ENCODE peak calls at places on chromosomes 13 and 19, in four cellular contexts. K is PC-9, I is tibial nerve, D is fibroblast of lung. O is an unnamed sample.

GRCh38 chr13:32362574-32362973 is 47.3 kb downstream of the BRCA2 start:
- DNase-seq in I (no peak), D (no peak), K (no peak), O (no peak)

GRCh38 chr19:35005256-35005977 is 5.3 kb downstream of the GRAMD1A start:
- DNase-seq in D (no peak), I (no peak), K (no peak), O (no peak)

GRCh38 chr19:10928563-10929401 is at the start of the genes TIMM29 and YIPF2:
- DNase-seq in K (peak), D (peak), I (peak), O (peak)

GRCh38 chr19:42028304-42029216 is 34.5 kb upstream of the ATP1A3 start:
- DNase-seq in K (no peak), I (no peak), D (no peak), O (peak)

GRCh38 chr13:98279473-98280175 is 102.6 kb upstream of the RNF113B start:
- DNase-seq in D (no peak), I (no peak), K (no peak), O (no peak)

GRCh38 chr19:39299832-39300231 is 3.6 kb downstream of the IFNL1 start:
- DNase-seq in I (no peak), K (no peak), D (no peak), O (no peak)

GRCh38 chr19:17076539-17076919 is 952 bp downstream of the MYO9B start:
- DNase-seq in I (no peak), D (no peak), K (no peak), O (peak)

GRCh38 chr13:61778531-61778930 is 362.9 kb upstream of the PCDH20 start:
- DNase-seq in I (no peak), K (no peak), D (no peak), O (no peak)

GRCh38 chr13:85610024-85610423 is 189.2 kb downstream of the SLITRK6 start:
- DNase-seq in I (no peak), D (no peak), K (no peak), O (no peak)

GRCh38 chr13:32642316-32642715 is 56.1 kb downstream of the PDS5B start:
- DNase-seq in I (no peak), D (no peak), K (no peak), O (no peak)

GRCh38 chr19:15810335-15810734 is 5.1 kb downstream of the OR10H1 start:
- DNase-seq in D (no peak), K (peak), I (peak), O (peak)

GRCh38 chr13:26878465-26878864 is 117.9 kb upstream of the GPR12 start:
- DNase-seq in K (no peak), I (no peak), D (no peak), O (no peak)

GRCh38 chr19:40570313-40571004 is 6.2 kb upstream of the SHKBP1 start:
- DNase-seq in K (peak), D (peak), I (peak), O (peak)

GRCh38 chr13:40982772-40983171 is 36.3 kb downstream of the ELF1 start:
- DNase-seq in D (peak), K (no peak), I (peak), O (no peak)

GRCh38 chr19:47707135-47707925 is 5.9 kb upstream of the EHD2 start:
- DNase-seq in K (peak), I (peak), D (peak), O (peak)

GRCh38 chr19:45059258-45059965 is 16.9 kb downstream of the ZNF296 start:
- DNase-seq in I (peak), K (peak), D (peak), O (peak)

GRCh38 chr13:53074119-53074518 is 45.5 kb downstream of the OLFM4 start:
- DNase-seq in D (no peak), K (no peak), I (no peak), O (no peak)

GRCh38 chr13:52356327-52356726 is 49.6 kb downstream of the THSD1 start:
- DNase-seq in K (peak), D (peak), I (no peak), O (peak)

GRCh38 chr19:51274037-51274370 is 23.1 kb downstream of the SIGLECL1 start:
- DNase-seq in D (no peak), I (no peak), K (no peak), O (no peak)

GRCh38 chr19:2250765-2251576 is 1.8 kb downstream of the AMH start:
- DNase-seq in I (no peak), D (no peak), K (no peak), O (no peak)

GRCh38 chr13:53206455-53206854 is 177.8 kb downstream of the OLFM4 start:
- DNase-seq in K (no peak), D (no peak), I (no peak), O (peak)

GRCh38 chr19:14320253-14320652 is 61.0 kb upstream of the ADGRE5 start:
- DNase-seq in K (no peak), D (no peak), I (no peak), O (no peak)

GRCh38 chr19:18966304-18966703 is 25.3 kb upstream of the HOMER3 start:
- DNase-seq in K (no peak), I (no peak), D (no peak), O (peak)

GRCh38 chr19:51525731-51526130 is 5.7 kb downstream of the SIGLEC6 start:
- DNase-seq in D (no peak), I (no peak), K (no peak), O (no peak)

GRCh38 chr19:27974082-27974513 is 1238.9 kb downstream of the UQCRFS1 start:
- DNase-seq in D (peak), I (no peak), K (no peak), O (no peak)

GRCh38 chr19:30686252-30686762 is 314.1 kb downstream of the ZNF536 start:
- DNase-seq in K (no peak), D (peak), I (no peak), O (no peak)

GRCh38 chr13:42119875-42120274 is 71.4 kb downstream of the DGKH start:
- DNase-seq in D (no peak), K (no peak), I (no peak), O (no peak)

GRCh38 chr19:12543855-12544254 is 7.4 kb downstream of the ZNF564 start:
- DNase-seq in D (peak), K (no peak), I (no peak), O (peak)

GRCh38 chr13:98606296-98606695 is 29.4 kb upstream of the STK24 start:
- DNase-seq in I (no peak), D (no peak), K (peak), O (no peak)

GRCh38 chr13:91722267-91722884 is 324.0 kb downstream of the GPC5 start:
- DNase-seq in D (peak), K (no peak), I (no peak), O (peak)

DNA sequence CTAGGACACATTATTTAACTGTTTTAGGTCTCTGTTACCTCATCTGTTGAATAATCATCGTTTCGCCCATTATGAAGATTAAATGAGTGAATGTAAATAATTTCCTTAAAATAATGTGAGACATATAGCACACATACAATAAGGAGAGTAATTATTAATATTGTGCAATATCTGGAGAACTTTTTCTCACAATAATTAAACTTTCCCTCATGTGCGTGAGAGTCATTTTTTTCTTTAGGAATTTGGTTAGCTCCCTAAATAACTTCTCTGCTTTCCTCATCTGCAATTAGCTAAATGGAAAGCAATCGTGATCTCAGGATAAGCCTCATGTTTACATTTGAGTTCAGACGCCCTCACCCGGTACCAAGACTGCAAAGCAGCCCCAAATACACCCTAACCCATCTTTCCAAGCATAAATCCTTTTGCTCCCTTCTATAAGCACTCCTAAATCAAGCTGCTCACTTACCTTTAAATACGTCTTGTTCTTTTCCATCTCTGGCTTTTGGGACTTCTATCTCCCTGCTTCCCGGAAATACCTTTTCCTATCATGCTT is 78.8 kb downstream of the MZT1 start:
- DNase-seq in K (no peak), I (no peak), D (no peak), O (no peak)
- TF ChIP-seq CTCF in K (no peak), I (no peak), D (peak), O (peak)

DNA sequence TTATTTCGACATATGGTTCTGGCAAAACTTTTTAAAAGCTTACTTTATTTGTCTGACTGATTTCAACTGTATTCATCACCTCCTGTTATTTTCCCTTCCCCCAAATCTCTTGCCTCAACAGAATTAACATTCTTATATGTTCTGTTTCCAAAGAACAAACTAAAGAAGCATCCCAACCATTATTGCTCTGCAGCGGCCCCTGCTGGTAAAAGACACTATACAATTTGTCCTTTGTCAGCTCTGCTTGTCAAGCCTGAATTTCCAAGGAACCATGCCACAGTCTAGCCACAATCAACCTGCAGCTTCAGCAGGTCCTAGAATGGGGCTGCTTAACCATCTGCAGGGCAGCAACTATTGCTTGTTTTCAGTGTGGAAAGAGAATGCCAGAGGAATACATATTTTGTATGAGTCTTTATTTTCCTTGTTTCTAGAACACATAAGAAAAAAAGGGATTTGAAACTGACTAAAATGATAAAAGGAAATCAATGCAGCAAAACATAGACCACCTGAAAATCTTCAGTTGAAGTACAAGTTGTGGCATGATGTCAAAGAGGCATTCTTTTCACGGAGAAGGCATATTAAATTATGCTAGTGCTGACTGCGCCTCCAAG is 845.3 kb downstream of the DIAPH3 start:
- DNase-seq in I (peak), D (peak), K (no peak), O (peak)
- TF ChIP-seq CTCF in I (peak), D (peak), K (peak), O (peak)

DNA sequence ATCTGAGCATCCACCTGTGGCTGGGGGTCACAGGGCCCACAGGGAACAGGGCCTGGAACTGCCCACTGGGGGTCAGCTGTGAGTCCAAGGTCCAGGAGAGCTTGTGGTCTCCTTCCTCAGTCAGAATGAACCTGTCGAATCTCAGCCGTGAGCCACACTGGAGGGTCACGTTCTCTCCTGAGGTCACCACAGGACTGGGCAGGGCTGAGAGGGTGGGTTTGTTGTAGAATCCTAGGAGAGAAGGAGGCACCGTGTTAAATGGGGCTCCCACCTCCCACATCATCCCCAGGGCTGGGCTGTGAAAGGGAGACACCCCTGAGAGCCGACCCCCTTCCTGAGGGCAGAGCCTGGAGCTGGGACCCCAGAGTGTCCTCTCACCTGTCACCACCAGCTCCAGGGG is 1.5 kb downstream of the LILRA5 start:
- DNase-seq in D (no peak), K (no peak), I (no peak), O (no peak)
- TF ChIP-seq CTCF in D (no peak), K (no peak), I (no peak), O (no peak)

DNA sequence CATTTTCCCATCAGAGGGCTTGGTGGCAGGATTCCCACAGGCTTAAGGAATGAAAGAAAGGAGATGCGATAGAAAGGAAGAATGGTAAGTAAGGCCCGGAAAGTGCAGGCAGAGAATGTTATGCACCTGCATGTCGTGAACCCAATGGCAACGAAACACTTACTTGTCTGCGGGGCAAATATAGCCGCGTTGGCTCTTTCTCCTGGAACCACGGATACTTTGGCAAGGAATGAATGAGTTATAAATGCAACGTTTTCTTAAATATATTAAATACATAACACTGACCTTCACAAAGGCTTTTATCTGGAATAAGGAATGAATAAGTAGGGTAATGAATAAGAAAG is 192.1 kb downstream of the KATNAL1 start:
- DNase-seq in D (no peak), I (no peak), K (no peak), O (no peak)
- TF ChIP-seq CTCF in D (no peak), I (no peak), K (peak), O (no peak)

DNA sequence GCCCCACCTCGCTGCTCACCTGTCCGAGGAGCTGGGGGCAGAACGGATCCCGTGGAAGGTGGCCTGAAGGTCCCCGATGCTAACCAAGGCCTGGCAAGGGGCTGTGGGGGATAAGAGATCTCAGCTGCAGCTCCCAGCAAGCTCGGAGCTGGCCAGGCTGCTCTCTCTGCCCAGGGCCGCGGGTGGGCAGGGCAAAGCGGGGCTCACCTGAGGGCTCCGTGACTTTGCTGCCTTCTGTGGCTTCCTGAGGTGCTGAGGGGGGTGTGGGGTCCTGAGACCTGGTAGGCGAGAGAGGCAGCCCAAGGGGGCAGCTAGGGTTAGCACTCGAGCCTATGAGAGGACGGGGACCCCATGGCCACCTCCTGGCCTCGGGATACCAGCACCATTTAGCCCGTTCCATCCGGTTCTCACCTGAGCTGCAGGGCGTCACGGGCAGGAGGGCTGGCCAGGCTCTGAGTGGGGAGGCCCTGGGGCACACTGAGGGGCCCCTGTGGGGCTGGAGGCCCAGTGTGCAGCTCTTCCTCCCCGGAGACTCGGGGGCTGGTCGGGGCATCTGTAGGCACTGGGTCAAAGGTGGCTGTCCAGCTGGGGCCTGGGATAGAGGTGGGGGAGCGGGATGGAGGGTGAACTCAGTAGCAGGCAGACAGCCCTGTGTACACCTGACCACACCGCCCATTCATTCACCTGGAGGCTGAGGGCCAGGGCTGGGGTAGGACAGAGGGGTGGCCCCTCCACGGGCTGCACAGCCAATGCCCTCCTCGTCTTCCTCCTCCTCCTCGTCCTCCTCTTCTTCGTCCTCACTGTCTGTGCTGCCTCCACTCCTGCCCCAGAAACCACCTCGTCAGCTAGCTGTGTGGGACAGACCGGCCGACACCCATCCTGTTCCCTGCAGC is 3.1 kb upstream of the TMEM86B start:
- DNase-seq in D (no peak), K (no peak), I (no peak), O (no peak)
- TF ChIP-seq CTCF in D (no peak), K (no peak), I (no peak), O (no peak)

DNA sequence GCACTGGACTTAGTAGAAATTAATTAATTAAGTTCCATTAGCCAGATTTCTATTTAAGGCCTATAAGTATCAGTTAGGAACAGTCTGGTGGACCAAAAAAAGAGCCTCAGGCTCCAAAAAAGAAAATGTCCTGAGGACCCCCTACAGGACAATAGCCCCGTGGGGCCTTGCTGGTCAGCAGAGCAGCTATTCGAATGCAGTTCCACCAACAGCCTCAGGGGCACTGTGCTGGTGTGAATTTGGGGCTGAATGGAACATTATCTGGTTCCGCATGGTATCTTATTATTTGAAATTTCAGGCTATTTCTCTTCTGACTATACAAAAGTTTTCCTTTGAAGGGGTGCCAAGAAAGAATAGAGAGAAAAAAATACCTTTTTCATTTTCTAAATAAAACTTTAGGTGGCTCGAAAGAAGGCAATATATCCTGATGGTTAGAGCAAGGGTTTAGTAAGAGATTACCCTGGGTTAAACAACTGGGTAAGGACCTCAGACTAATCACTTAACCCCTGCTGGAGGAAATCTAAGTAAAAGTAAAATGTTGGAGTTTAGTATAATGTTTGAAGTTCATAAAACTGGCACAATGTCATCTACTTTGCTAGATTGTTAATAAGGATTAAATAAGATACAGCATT is 147.2 kb downstream of the MIPEP start:
- DNase-seq in K (no peak), I (no peak), D (no peak), O (peak)
- TF ChIP-seq CTCF in K (peak), I (peak), D (peak), O (peak)

O was measured in MCF 10A.